ENCODE peak calls at places on chromosomes 1 and 21, in six cellular contexts. E is foreskin fibroblast, S is prostate gland, K is psoas muscle, J is PC-3, T is neural crest cell. X is an unnamed sample.

GRCh38 chr1:225691861-225692516 is 39.1 kb upstream of the ENAH start:
- DNase-seq in E (no peak), S (no peak), K (no peak), J (no peak), T (no peak), X (peak)

GRCh38 chr1:48552420-48552819 is 80.4 kb upstream of the SPATA6 start:
- DNase-seq in E (no peak), S (no peak), K (no peak), J (peak), T (no peak), X (peak)

GRCh38 chr1:9905010-9905409 is 5.1 kb downstream of the CTNNBIP1 start:
- DNase-seq in E (peak), S (no peak), K (no peak), J (no peak), T (no peak), X (no peak)

GRCh38 chr1:24888061-24888970 is 41.8 kb downstream of the RUNX3 start:
- DNase-seq in E (no peak), S (no peak), K (no peak), J (no peak), T (no peak), X (no peak)

GRCh38 chr1:208071425-208072031 is 160.6 kb upstream of the CD34 start:
- DNase-seq in E (no peak), S (no peak), K (no peak), J (no peak), T (no peak), X (no peak)

GRCh38 chr21:24759348-24760118 is 847.7 kb downstream of the MRPL39 start:
- DNase-seq in E (no peak), S (no peak), K (no peak), J (peak), T (no peak), X (peak)

GRCh38 chr1:173474097-173474779 is 2.9 kb upstream of the PRDX6 start:
- DNase-seq in E (no peak), S (peak), K (no peak), J (peak), T (no peak), X (no peak)

GRCh38 chr1:43705334-43705733 is 2.0 kb upstream of the ST3GAL3 start:
- DNase-seq in E (no peak), S (no peak), K (no peak), J (no peak), T (no peak), X (no peak)

GRCh38 chr1:121558514-121558913 is 373.7 kb downstream of the SRGAP2C start:
- DNase-seq in E (peak), S (no peak), K (no peak), J (peak), T (no peak), X (peak)

GRCh38 chr21:32309906-32310460 is 11.3 kb downstream of the MRAP start:
- DNase-seq in E (no peak), S (no peak), K (no peak), J (no peak), T (no peak), X (no peak)

GRCh38 chr1:9371391-9371935 is 78.8 kb downstream of the SPSB1 start:
- DNase-seq in E (peak), S (peak), K (peak), J (no peak), T (no peak), X (no peak)

GRCh38 chr1:2856076-2856390 is 54.5 kb upstream of the TTC34 start:
- DNase-seq in E (no peak), S (no peak), K (no peak), J (no peak), T (no peak), X (no peak)

GRCh38 chr1:39238476-39238875 is 34.0 kb downstream of the MACF1 start:
- DNase-seq in E (peak), S (no peak), K (no peak), J (peak), T (no peak), X (peak)

GRCh38 chr1:12650001-12650421 is 6.1 kb downstream of the AADACL4 start:
- DNase-seq in E (peak), S (no peak), K (no peak), J (no peak), T (no peak), X (no peak)

GRCh38 chr1:156596426-156596825 is 4.8 kb downstream of the NAXE start:
- DNase-seq in E (no peak), S (no peak), K (no peak), J (no peak), T (no peak), X (no peak)

GRCh38 chr1:34101151-34101550 is 63.9 kb downstream of the CSMD2 start:
- DNase-seq in E (peak), S (no peak), K (no peak), J (no peak), T (no peak), X (no peak)

GRCh38 chr1:30677471-30677870 is 45.9 kb downstream of the MATN1 start:
- DNase-seq in E (no peak), S (no peak), K (no peak), J (no peak), T (no peak), X (peak)

GRCh38 chr1:184051485-184052193 is at the start of gene TSEN15:
- DNase-seq in E (peak), S (peak), K (peak), J (peak), T (peak), X (peak)

GRCh38 chr1:10399487-10399917 is 638 bp downstream of the PGD start:
- DNase-seq in E (peak), S (peak), K (peak), J (no peak), T (peak), X (peak)

GRCh38 chr1:94805912-94806311 is 14.2 kb upstream of the SLC44A3 start:
- DNase-seq in E (peak), S (no peak), K (no peak), J (peak), T (peak), X (peak)
- TF ChIP-seq CTCF in E (peak), S (peak), K (peak), J (peak), T (peak), X (peak)

GRCh38 chr1:55021965-55022546 is 17.3 kb upstream of the PCSK9 start:
- DNase-seq in E (peak), S (peak), K (peak), J (peak), T (peak), X (peak)
- TF ChIP-seq CTCF in E (peak), S (peak), K (peak), J (peak), T (peak), X (peak)

DNA sequence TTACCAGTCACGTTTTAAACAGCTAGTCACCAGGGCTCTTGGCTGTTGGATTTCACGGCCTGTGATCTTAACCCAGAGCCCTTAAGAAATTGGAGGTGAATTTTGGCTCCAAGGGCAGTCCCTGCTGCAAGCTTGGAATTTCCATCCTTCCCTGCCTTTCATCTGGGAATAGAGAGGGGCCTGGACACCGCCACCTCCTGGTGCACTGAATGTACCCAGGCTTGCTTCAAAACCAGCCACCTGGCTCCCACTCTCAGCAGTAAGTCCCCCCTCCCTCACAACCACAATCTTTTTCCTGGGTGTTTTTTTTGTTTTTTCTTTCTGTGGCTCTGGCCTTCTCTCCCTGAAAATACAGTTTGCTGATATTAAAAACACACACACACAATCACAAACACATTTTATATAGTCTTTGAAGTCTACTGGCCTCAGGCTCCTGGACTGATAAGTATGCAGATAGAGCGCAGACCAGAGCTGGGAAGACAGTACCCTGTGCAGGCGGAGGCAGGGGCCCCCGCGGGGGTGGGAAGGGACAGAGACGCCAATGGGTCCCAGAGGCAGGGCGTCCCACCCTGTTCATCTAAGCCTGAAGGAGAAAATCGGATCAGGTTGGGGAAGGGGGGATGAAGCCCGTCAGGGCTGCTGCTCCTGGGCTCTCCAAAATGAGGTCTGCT is 65.8 kb upstream of the IGSF21 start:
- DNase-seq in E (no peak), S (no peak), K (no peak), J (no peak), T (no peak), X (peak)
- TF ChIP-seq CTCF in E (no peak), S (no peak), K (no peak), J (peak), T (no peak), X (no peak)

GRCh38 chr1:180269848-180270766 is 40.0 kb downstream of the LHX4 start:
- DNase-seq in E (no peak), S (no peak), K (no peak), J (peak), T (no peak), X (peak)
- TF ChIP-seq CTCF in E (peak), S (no peak), K (no peak), J (peak), T (peak), X (peak)

GRCh38 chr1:905071-905749 is 18.5 kb upstream of the SAMD11 start:
- DNase-seq in E (no peak), S (peak), K (peak), J (no peak), T (no peak), X (no peak)

GRCh38 chr1:906532-907420 is 16.9 kb upstream of the SAMD11 start:
- DNase-seq in E (peak), S (peak), K (peak), J (peak), T (no peak), X (peak)

GRCh38 chr1:907611-908451 is 15.9 kb upstream of the SAMD11 start:
- DNase-seq in E (no peak), S (no peak), K (peak), J (no peak), T (no peak), X (no peak)

GRCh38 chr1:904271-904950 is 19.3 kb upstream of the SAMD11 start:
- DNase-seq in E (peak), S (peak), K (peak), J (peak), T (peak), X (peak)

DNA sequence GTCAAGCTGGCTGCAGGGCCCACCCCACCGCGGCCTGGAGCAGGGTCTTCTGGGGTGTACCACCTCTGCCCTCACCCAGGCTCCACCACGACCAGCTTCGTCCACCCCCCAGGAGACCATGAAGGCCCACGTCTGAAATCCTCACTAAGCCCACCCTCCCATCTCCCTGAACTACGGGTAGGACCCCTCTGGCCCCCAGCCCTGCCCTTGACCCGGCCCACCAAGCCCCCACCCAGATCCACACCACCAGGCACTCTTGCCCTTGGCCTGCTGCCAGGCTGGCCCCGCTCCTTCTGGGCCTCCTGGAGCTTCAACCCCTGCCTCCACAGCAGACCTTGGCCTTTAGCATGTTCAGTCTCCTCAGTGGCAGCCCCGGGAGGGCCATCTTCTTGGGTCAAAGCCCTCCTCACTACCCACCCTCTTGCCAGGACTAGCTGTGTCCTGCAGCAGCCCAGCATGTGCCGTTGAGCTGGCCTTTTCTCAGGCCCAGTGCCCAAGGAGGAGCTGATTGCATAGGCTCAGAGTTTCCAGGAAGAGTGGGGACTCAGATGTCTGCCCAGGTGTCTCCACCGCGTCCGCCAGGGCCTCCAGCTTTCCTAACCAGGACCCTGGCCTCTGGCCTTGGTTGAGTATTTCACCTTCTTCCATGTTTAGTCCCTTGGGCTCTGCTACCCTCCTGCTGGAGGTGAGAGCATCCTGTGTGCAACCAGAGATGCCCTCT is 17.8 kb upstream of the SAMD11 start:
- DNase-seq in E (no peak), S (peak), K (peak), J (no peak), T (no peak), X (no peak)
- TF ChIP-seq CTCF in E (no peak), S (no peak), K (no peak), J (no peak), T (no peak), X (no peak)

GRCh38 chr1:189708674-189709073 is 769.0 kb downstream of the BRINP3 start:
- DNase-seq in E (no peak), S (no peak), K (no peak), J (peak), T (no peak), X (peak)
- TF ChIP-seq CTCF in E (no peak), S (no peak), K (no peak), J (peak), T (peak), X (peak)

DNA sequence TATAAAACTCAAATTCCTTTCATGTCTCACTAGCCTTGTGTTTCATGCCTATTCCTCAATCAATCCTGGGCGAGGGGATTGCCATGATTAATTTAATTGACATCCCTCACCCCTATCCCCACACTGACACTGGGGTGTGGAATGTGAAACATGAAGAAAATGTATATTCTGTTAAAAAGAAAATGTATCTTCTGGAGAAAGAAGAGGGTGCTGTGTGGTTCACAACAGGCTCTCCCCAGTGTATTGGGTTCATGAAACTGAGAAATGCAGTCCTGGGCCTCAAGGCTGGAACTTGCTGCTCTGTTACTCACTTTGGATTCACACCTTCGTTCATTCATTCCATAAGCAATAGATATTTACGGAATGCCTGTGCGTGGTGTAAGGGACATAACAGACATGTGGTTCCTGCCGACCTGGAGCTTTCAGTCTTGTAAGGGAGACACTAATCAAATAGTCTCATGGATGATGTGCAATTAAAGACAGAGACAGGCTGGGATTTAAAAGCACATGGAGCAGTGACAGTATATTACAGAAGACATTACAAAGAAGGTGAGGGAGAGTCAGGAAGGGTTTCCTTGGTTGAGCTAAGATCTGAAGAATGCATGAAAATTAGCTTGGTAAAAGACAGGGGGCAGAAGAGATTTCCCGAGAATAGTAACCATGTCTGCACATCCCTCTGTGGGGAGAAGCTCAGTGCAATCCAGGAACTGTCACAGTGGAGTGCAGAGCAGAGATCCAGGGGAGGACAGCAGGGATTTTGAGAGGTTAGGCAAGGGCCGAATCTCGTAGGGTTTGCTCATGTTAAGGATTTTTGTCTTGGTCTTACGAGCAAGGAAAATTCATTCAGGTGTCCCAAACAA is 32.2 kb downstream of the SERTAD4 start:
- DNase-seq in E (no peak), S (no peak), K (no peak), J (no peak), T (no peak), X (no peak)
- TF ChIP-seq CTCF in E (no peak), S (no peak), K (no peak), J (peak), T (peak), X (no peak)

GRCh38 chr1:109793089-109793485 is 29.4 kb upstream of the EPS8L3 start:
- DNase-seq in E (no peak), S (no peak), K (no peak), J (no peak), T (no peak), X (no peak)

GRCh38 chr1:109790735-109791494 is 27.2 kb upstream of the EPS8L3 start:
- DNase-seq in E (no peak), S (no peak), K (peak), J (no peak), T (no peak), X (no peak)

GRCh38 chr1:109793486-109794318 is 30.0 kb upstream of the EPS8L3 start:
- DNase-seq in E (peak), S (no peak), K (no peak), J (peak), T (no peak), X (peak)

GRCh38 chr1:109791495-109792040 is 27.8 kb upstream of the EPS8L3 start:
- DNase-seq in E (no peak), S (no peak), K (no peak), J (no peak), T (no peak), X (no peak)

GRCh38 chr1:109792056-109792831 is 28.5 kb upstream of the EPS8L3 start:
- DNase-seq in E (peak), S (no peak), K (peak), J (peak), T (peak), X (peak)
- TF ChIP-seq CTCF in E (peak), S (no peak), K (no peak), J (no peak), T (no peak), X (no peak)

X was measured in MCF 10A.